ENCODE peak calls at places on chromosomes 5 and 9, in four cellular contexts. K, S, P and W are unnamed samples.

GRCh38 chr9:20593551-20593950 is 28.7 kb downstream of the MLLT3 start:
- DNase-seq in S (no peak), K (no peak), P (no peak), W (no peak)

GRCh38 chr5:54002183-54002770 is 308.1 kb downstream of the ARL15 start:
- DNase-seq in S (no peak), P (no peak), K (no peak), W (no peak)

GRCh38 chr5:16841416-16841815 is 94.7 kb downstream of the MYO10 start:
- DNase-seq in P (no peak), S (no peak), K (no peak), W (no peak)

GRCh38 chr9:16475257-16475656 is 395.2 kb downstream of the BNC2 start:
- DNase-seq in S (no peak), P (no peak), K (no peak), W (no peak)

GRCh38 chr5:160438316-160439204 is 16.9 kb downstream of the PTTG1 start:
- DNase-seq in K (peak), S (peak), P (peak), W (no peak)

GRCh38 chr9:110027624-110028023 is 180.3 kb downstream of the C9orf152 start:
- DNase-seq in K (no peak), P (no peak), S (no peak), W (no peak)

GRCh38 chr9:81656004-81656403 is 33.3 kb downstream of the TLE1 start:
- DNase-seq in K (peak), P (no peak), S (no peak), W (no peak)

GRCh38 chr9:128634651-128635262 is 21.9 kb downstream of the DYNC2I2 start:
- DNase-seq in K (no peak), S (peak), P (no peak), W (peak)

GRCh38 chr5:73039082-73039481 is 81.3 kb upstream of the TMEM171 start:
- DNase-seq in K (no peak), P (no peak), S (no peak), W (no peak)

GRCh38 chr5:126651013-126651577 is 50.3 kb downstream of the PHAX start:
- DNase-seq in S (no peak), K (no peak), P (no peak), W (no peak)

GRCh38 chr5:96743065-96743768 is 64.5 kb downstream of the ERAP1 start:
- DNase-seq in S (no peak), K (peak), P (no peak), W (no peak)

GRCh38 chr5:32308951-32309350 is 3.8 kb downstream of the MTMR12 start:
- DNase-seq in P (no peak), S (no peak), K (no peak), W (no peak)

GRCh38 chr9:137968235-137968634 is 90.7 kb downstream of the CACNA1B start:
- DNase-seq in K (no peak), S (peak), P (no peak), W (no peak)

GRCh38 chr5:131795879-131796792 is 681 bp downstream of the FNIP1 start:
- DNase-seq in P (no peak), K (peak), S (peak), W (no peak)

GRCh38 chr5:66896207-66896606 is 300.0 kb downstream of the MAST4 start:
- DNase-seq in P (no peak), S (no peak), K (no peak), W (no peak)

GRCh38 chr5:143002459-143003327 is 232.5 kb downstream of the ARHGAP26 start:
- DNase-seq in S (no peak), P (no peak), K (peak), W (no peak)

GRCh38 chr9:23677446-23677845 is 148.6 kb downstream of the ELAVL2 start:
- DNase-seq in K (no peak), P (no peak), S (no peak), W (no peak)

GRCh38 chr9:127358023-127358535 is 38.9 kb upstream of the SLC2A8 start:
- DNase-seq in P (no peak), S (no peak), K (no peak), W (no peak)

GRCh38 chr5:127311349-127311748 is 20.8 kb downstream of the MEGF10 start:
- DNase-seq in P (no peak), K (no peak), S (no peak), W (no peak)

GRCh38 chr5:74433255-74434123 is 207.0 kb downstream of the ENC1 start:
- DNase-seq in P (no peak), S (no peak), K (no peak), W (no peak)

GRCh38 chr9:77597057-77597456 is 51.1 kb downstream of the GNA14 start:
- DNase-seq in S (no peak), P (no peak), K (no peak), W (no peak)

GRCh38 chr5:81517462-81517861 is 123.5 kb upstream of the ACOT12 start:
- DNase-seq in S (no peak), K (no peak), P (no peak), W (no peak)

GRCh38 chr5:18850159-18850558 is 1137.8 kb downstream of the CDH18 start:
- DNase-seq in S (no peak), K (no peak), P (no peak), W (no peak)

GRCh38 chr9:137660144-137660543 is 41.3 kb downstream of the EHMT1 start:
- DNase-seq in P (no peak), K (no peak), S (no peak), W (peak)

GRCh38 chr9:134725605-134725940 is 84.0 kb downstream of the COL5A1 start:
- DNase-seq in S (no peak), K (no peak), P (no peak), W (no peak)

GRCh38 chr5:108925073-108925472 is 177.4 kb downstream of the FER start:
- DNase-seq in K (no peak), S (no peak), P (no peak), W (no peak)